ENCODE peak calls at places on chromosomes 4 and X, in eight cellular contexts. X is left cardiac atrium, L is GDM1, V is GM12892, T is skeletal muscle cell, I is right lobe of liver, S is testis, U is D341Med. O is an unnamed sample.

GRCh38 chr4:158850800-158851644 is 82.2 kb downstream of the FNIP2 start:
- DNase-seq in X (no peak), L (no peak), V (no peak), T (no peak), I (no peak), S (no peak), U (no peak), O (no peak)

GRCh38 chr4:5955201-5955821 is 62.4 kb upstream of the CRMP1 start:
- DNase-seq in X (no peak), L (no peak), V (no peak), T (no peak), I (no peak), S (no peak), U (no peak), O (no peak)

GRCh38 chr4:39023059-39023458 is 9.2 kb downstream of the TMEM156 start:
- DNase-seq in X (no peak), L (no peak), V (no peak), T (no peak), I (no peak), S (no peak), U (no peak), O (no peak)

GRCh38 chrX:53616921-53617320 is 69.6 kb downstream of the HUWE1 start:
- DNase-seq in X (no peak), L (no peak), V (no peak), T (no peak), I (no peak), S (no peak), U (no peak), O (no peak)

GRCh38 chrX:45623266-45623665 is 422.6 kb upstream of the DIPK2B start:
- DNase-seq in X (no peak), L (no peak), V (no peak), T (peak), I (no peak), S (no peak), U (no peak), O (no peak)

GRCh38 chr4:4862665-4863482 is 3.4 kb downstream of the MSX1 start:
- DNase-seq in X (no peak), L (no peak), V (no peak), T (no peak), I (no peak), S (no peak), U (no peak), O (no peak)

GRCh38 chr4:20944451-20944850 is 244.2 kb downstream of the PACRGL start:
- DNase-seq in X (no peak), L (no peak), V (no peak), T (no peak), I (no peak), S (no peak), U (peak), O (no peak)

GRCh38 chr4:23392860-23393458 is 496.9 kb downstream of the PPARGC1A start:
- DNase-seq in X (peak), L (no peak), V (no peak), T (no peak), I (no peak), S (no peak), U (no peak), O (no peak)

GRCh38 chrX:153929576-153929975 is 3.5 kb upstream of the ARHGAP4 start:
- DNase-seq in X (no peak), L (no peak), V (no peak), T (no peak), I (no peak), S (no peak), U (no peak), O (no peak)

GRCh38 chr4:82765134-82765533 is 33.5 kb downstream of the SCD5 start:
- DNase-seq in X (no peak), L (no peak), V (no peak), T (no peak), I (no peak), S (no peak), U (no peak), O (no peak)

GRCh38 chr4:48774760-48775398 is 5.2 kb downstream of the FRYL start:
- DNase-seq in X (no peak), L (no peak), V (no peak), T (no peak), I (no peak), S (no peak), U (no peak), O (no peak)

GRCh38 chrX:2631743-2632532 is 59.2 kb upstream of the CD99 start:
- DNase-seq in X (no peak), L (no peak), V (no peak), T (no peak), I (no peak), S (no peak), U (no peak), O (no peak)

GRCh38 chr4:138689182-138689546 is 326.4 kb upstream of the NOCT start:
- DNase-seq in X (no peak), L (no peak), V (no peak), T (no peak), I (no peak), S (no peak), U (no peak), O (no peak)

GRCh38 chr4:37601527-37601926 is 84.6 kb downstream of the RELL1 start:
- DNase-seq in X (peak), L (no peak), V (no peak), T (peak), I (no peak), S (peak), U (no peak), O (no peak)

GRCh38 chr4:110087116-110087708 is 111.2 kb downstream of the ELOVL6 start:
- DNase-seq in X (no peak), L (no peak), V (no peak), T (peak), I (no peak), S (no peak), U (no peak), O (no peak)

GRCh38 chr4:142516686-142517145 is 329.4 kb downstream of the INPP4B start:
- DNase-seq in X (no peak), L (no peak), V (no peak), T (no peak), I (no peak), S (no peak), U (no peak), O (no peak)

GRCh38 chr4:76215120-76215519 is 1.5 kb upstream of the SCARB2 start:
- DNase-seq in X (no peak), L (no peak), V (no peak), T (no peak), I (no peak), S (no peak), U (no peak), O (no peak)

GRCh38 chr4:64774626-64775025 is 365.4 kb upstream of the TECRL start:
- DNase-seq in X (no peak), L (no peak), V (no peak), T (no peak), I (no peak), S (no peak), U (no peak), O (no peak)

GRCh38 chrX:97847885-97848679 is 964.4 kb downstream of the RPA4 start:
- DNase-seq in X (no peak), L (no peak), V (no peak), T (no peak), I (no peak), S (no peak), U (no peak), O (no peak)

GRCh38 chr4:146165840-146166239 is 9.7 kb upstream of the LSM6 start:
- DNase-seq in X (no peak), L (no peak), V (no peak), T (no peak), I (no peak), S (no peak), U (no peak), O (no peak)

GRCh38 chr4:83932996-83933395 is 397.1 kb downstream of the GPAT3 start:
- DNase-seq in X (no peak), L (no peak), V (no peak), T (no peak), I (no peak), S (no peak), U (no peak), O (peak)

GRCh38 chr4:137711502-137711901 is 179.2 kb upstream of the PCDH18 start:
- DNase-seq in X (no peak), L (no peak), V (no peak), T (no peak), I (no peak), S (no peak), U (no peak), O (no peak)

GRCh38 chr4:28523791-28524190 is 1663.2 kb downstream of the STIM2 start:
- DNase-seq in X (no peak), L (no peak), V (no peak), T (no peak), I (no peak), S (no peak), U (peak), O (no peak)

GRCh38 chr4:15234101-15234500 is 193.7 kb upstream of the C1QTNF7 start:
- DNase-seq in X (no peak), L (no peak), V (no peak), T (peak), I (no peak), S (no peak), U (no peak), O (no peak)

O was measured in Panc1.